ENCODE peak calls at places on chromosomes 7 and 10, in ten cellular contexts. Q, A, N, D, X, F, G, L, U and Y are unnamed samples.
A peak's percentile ranks its signal among the peaks of the same experiment; 100 is the strongest.

GRCh38 chr7:29189743-29190201 is 4.8 kb upstream of the CHN2 start:
- DNase-seq in Q (peak; percentile 62), A (peak; percentile 43), N (peak; percentile 35), D (peak; percentile 68), X (peak; percentile 55), F (peak; percentile 83), G (peak; percentile 54), L (peak; percentile 69), U (peak; percentile 9), Y (no peak)

GRCh38 chr7:5479133-5479745 is 55.6 kb upstream of the TNRC18 start:
- DNase-seq in Q (no peak), A (no peak), N (no peak), D (no peak), X (no peak), F (no peak), G (no peak), L (no peak), U (peak; percentile 55), Y (no peak)

GRCh38 chr10:9362721-9363120 is 1308.2 kb downstream of the GATA3 start:
- DNase-seq in Q (no peak), A (no peak), N (no peak), D (no peak), X (no peak), F (no peak), G (no peak), L (no peak), U (no peak), Y (no peak)

GRCh38 chr7:69399038-69399800 is 199.1 kb upstream of the AUTS2 start:
- DNase-seq in Q (no peak), A (no peak), N (no peak), D (no peak), X (no peak), F (no peak), G (peak; percentile 22), L (peak; percentile 64), U (peak; percentile 20), Y (no peak)

GRCh38 chr10:93495654-93496321 is 624 bp upstream of the CEP55 start:
- DNase-seq in Q (no peak), A (no peak), N (no peak), D (no peak), X (peak; percentile 25), F (no peak), G (peak; percentile 58), L (peak; percentile 21), U (peak; percentile 26), Y (no peak)

GRCh38 chr10:86684305-86684704 is 16.0 kb downstream of the LDB3 start:
- DNase-seq in Q (peak; percentile 42), A (no peak), N (peak; percentile 55), D (no peak), X (peak; percentile 75), F (no peak), G (peak; percentile 41), L (peak; percentile 76), U (peak; percentile 6), Y (no peak)

GRCh38 chr7:26633557-26633956 is 230.8 kb downstream of the SKAP2 start:
- DNase-seq in Q (no peak), A (no peak), N (peak; percentile 26), D (no peak), X (no peak), F (no peak), G (no peak), L (no peak), U (no peak), Y (no peak)

GRCh38 chr7:130216750-130217149 is 9.1 kb downstream of the SSMEM1 start:
- DNase-seq in Q (no peak), A (no peak), N (no peak), D (no peak), X (no peak), F (no peak), G (no peak), L (no peak), U (no peak), Y (no peak)

GRCh38 chr7:18151419-18151818 is 123.8 kb upstream of the PRPS1L1 start:
- DNase-seq in Q (no peak), A (no peak), N (no peak), D (no peak), X (no peak), F (no peak), G (no peak), L (no peak), U (no peak), Y (no peak)

GRCh38 chr10:91389636-91390512 is 20.3 kb upstream of the HECTD2 start:
- DNase-seq in Q (no peak), A (no peak), N (no peak), D (no peak), X (no peak), F (no peak), G (peak; percentile 72), L (no peak), U (peak; percentile 38), Y (no peak)

GRCh38 chr7:157250605-157251228 is 86.1 kb upstream of the DNAJB6 start:
- DNase-seq in Q (peak; percentile 58), A (no peak), N (peak; percentile 47), D (no peak), X (no peak), F (peak; percentile 24), G (peak; percentile 73), L (peak; percentile 66), U (peak; percentile 72), Y (no peak)
- TF ChIP-seq CTCF in Q (peak; percentile 84), A (peak; percentile 91), N (peak; percentile 93), D (peak; percentile 80), X (peak; percentile 63), F (peak; percentile 81), G (peak; percentile 80), L (peak; percentile 95), U (peak; percentile 90), Y (peak; percentile 80)

GRCh38 chr10:50392966-50393718 is 141.8 kb upstream of the ASAH2 start:
- DNase-seq in Q (no peak), A (no peak), N (no peak), D (no peak), X (no peak), F (no peak), G (peak; percentile 62), L (no peak), U (peak; percentile 83), Y (no peak)

GRCh38 chr10:50393784-50394183 is 142.5 kb upstream of the ASAH2 start:
- DNase-seq in Q (no peak), A (no peak), N (no peak), D (no peak), X (no peak), F (no peak), G (peak; percentile 76), L (no peak), U (peak; percentile 81), Y (no peak)

GRCh38 chr10:50395279-50395678 is 144.0 kb upstream of the ASAH2 start:
- DNase-seq in Q (no peak), A (no peak), N (no peak), D (no peak), X (no peak), F (no peak), G (peak; percentile 71), L (no peak), U (peak; percentile 11), Y (no peak)

GRCh38 chr10:50396491-50397311 is 145.4 kb upstream of the ASAH2 start:
- DNase-seq in Q (no peak), A (no peak), N (no peak), D (no peak), X (no peak), F (no peak), G (peak; percentile 43), L (no peak), U (peak; percentile 43), Y (no peak)

GRCh38 chr10:50394832-50395231 is 143.5 kb upstream of the ASAH2 start:
- DNase-seq in Q (no peak), A (no peak), N (no peak), D (no peak), X (no peak), F (no peak), G (peak; percentile 47), L (no peak), U (no peak), Y (no peak)
- TF ChIP-seq CTCF in Q (no peak), A (no peak), N (no peak), D (no peak), X (no peak), F (no peak), G (no peak), L (no peak), U (no peak), Y (no peak)

GRCh38 chr10:71483871-71484270 is 87.2 kb downstream of the CDH23 start:
- DNase-seq in Q (no peak), A (no peak), N (no peak), D (no peak), X (no peak), F (no peak), G (no peak), L (no peak), U (no peak), Y (no peak)

GRCh38 chr10:71483135-71483534 is 86.4 kb downstream of the CDH23 start:
- DNase-seq in Q (no peak), A (no peak), N (no peak), D (no peak), X (no peak), F (no peak), G (no peak), L (no peak), U (no peak), Y (no peak)

GRCh38 chr10:71482620-71483019 is 85.9 kb downstream of the CDH23 start:
- DNase-seq in Q (no peak), A (no peak), N (no peak), D (no peak), X (no peak), F (no peak), G (no peak), L (no peak), U (no peak), Y (no peak)

GRCh38 chr10:71486465-71487114 is 89.9 kb downstream of the CDH23 start:
- DNase-seq in Q (peak; percentile 74), A (no peak), N (peak; percentile 42), D (peak; percentile 74), X (no peak), F (peak; percentile 63), G (peak; percentile 76), L (peak; percentile 85), U (peak; percentile 58), Y (no peak)

DNA sequence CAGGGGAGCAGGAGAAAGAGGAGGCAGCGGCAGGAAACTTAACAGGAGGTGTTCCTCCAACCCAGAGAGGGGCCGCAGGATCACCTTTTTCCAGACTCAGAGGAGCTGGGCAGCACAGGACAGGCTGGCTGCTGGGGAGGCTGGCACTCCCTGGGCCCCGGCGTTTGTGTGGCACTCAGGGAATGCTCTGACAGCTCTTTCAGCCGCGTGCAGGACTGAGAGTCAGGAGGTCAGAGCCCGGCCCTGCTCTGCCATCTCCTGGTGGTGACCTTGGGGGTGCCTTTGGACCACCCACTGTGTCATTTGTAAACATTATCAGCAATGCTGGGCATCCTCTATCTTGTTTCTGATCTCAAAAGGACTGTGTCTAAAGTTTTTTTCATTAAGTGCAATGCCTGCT is 87.6 kb downstream of the CDH23 start:
- DNase-seq in Q (no peak), A (no peak), N (no peak), D (no peak), X (no peak), F (no peak), G (no peak), L (no peak), U (no peak), Y (no peak)
- TF ChIP-seq CTCF in Q (no peak), A (no peak), N (no peak), D (no peak), X (no peak), F (no peak), G (no peak), L (no peak), U (no peak), Y (no peak)

DNA sequence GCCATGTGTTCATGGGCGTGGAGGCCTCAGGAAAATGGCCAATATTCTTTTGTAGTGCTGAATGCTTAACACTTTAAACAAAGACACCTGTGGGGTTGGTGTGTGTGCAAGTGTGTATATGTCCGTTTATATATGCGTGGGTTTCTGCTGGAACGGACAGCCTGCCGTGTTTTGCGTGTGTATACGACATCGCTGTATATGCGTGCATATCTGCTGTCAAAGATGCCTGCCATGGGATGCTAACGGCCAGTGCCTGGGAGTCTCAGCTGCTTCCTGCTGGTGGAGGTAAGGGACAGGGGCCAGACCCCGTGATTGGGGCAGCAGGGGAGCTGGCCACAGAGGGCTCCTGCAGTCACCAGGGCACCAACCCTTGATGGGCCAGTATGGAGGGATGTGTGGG is 216.3 kb upstream of the SHH start:
- DNase-seq in Q (no peak), A (no peak), N (no peak), D (no peak), X (no peak), F (no peak), G (no peak), L (no peak), U (no peak), Y (no peak)
- TF ChIP-seq CTCF in Q (no peak), A (no peak), N (no peak), D (no peak), X (no peak), F (no peak), G (no peak), L (no peak), U (no peak), Y (no peak)